ENCODE peak calls at places on chromosome 3, in five cellular contexts. O is PC-3, V is tibial nerve, Y is mammary epithelial cell, G is cardiac muscle cell. U is an unnamed sample.

GRCh38 chr3:58497074-58497473 is 5.2 kb downstream of the KCTD6 start:
- DNase-seq in V (no peak), O (no peak), Y (peak; percentile 9), G (no peak), U (no peak)

GRCh38 chr3:24386458-24386857 is 108.2 kb downstream of the THRB start:
- DNase-seq in G (no peak), O (no peak), V (no peak), Y (no peak), U (no peak)

GRCh38 chr3:62088472-62089104 is 284.8 kb downstream of the FEZF2 start:
- DNase-seq in Y (no peak), G (no peak), V (no peak), O (no peak), U (no peak)

GRCh38 chr3:189309400-189309975 is 137.7 kb downstream of the TPRG1 start:
- DNase-seq in G (no peak), O (no peak), V (no peak), Y (peak; percentile 76), U (no peak)

GRCh38 chr3:39810647-39811161 is 1.3 kb downstream of the MYRIP start:
- DNase-seq in G (no peak), V (no peak), Y (no peak), O (no peak), U (no peak)

GRCh38 chr3:158683216-158683975 is 10.9 kb upstream of the LXN start:
- DNase-seq in G (peak; percentile 66), Y (peak; percentile 28), V (no peak), O (peak; percentile 14), U (no peak)

GRCh38 chr3:181274025-181274424 is 284.5 kb upstream of the DNAJC19 start:
- DNase-seq in V (no peak), O (no peak), Y (no peak), G (no peak), U (no peak)

GRCh38 chr3:32143849-32144757 is 37.7 kb downstream of the GPD1L start:
- DNase-seq in O (peak; percentile 99), V (peak; percentile 88), Y (peak; percentile 82), G (peak; percentile 96), U (peak; percentile 60)

GRCh38 chr3:49313902-49314676 is 25.8 kb downstream of the USP4 start:
- DNase-seq in G (peak; percentile 9), O (no peak), V (no peak), Y (peak; percentile 23), U (no peak)

GRCh38 chr3:188218571-188218970 is 64.6 kb downstream of the LPP start:
- DNase-seq in O (no peak), Y (no peak), V (no peak), G (no peak), U (no peak)

GRCh38 chr3:152287898-152288576 is 19.3 kb downstream of the MBNL1 start:
- DNase-seq in G (no peak), O (peak; percentile 44), Y (peak; percentile 71), V (no peak), U (no peak)

GRCh38 chr3:45950131-45950530 is 6.9 kb downstream of the CXCR6 start:
- DNase-seq in V (no peak), O (no peak), Y (no peak), G (no peak), U (no peak)

GRCh38 chr3:5840091-5840490 is 652.6 kb downstream of the EDEM1 start:
- DNase-seq in G (no peak), Y (no peak), V (no peak), O (no peak), U (no peak)

GRCh38 chr3:11600501-11601282 is 43.0 kb downstream of the VGLL4 start:
- DNase-seq in G (peak; percentile 98), V (no peak), Y (peak; percentile 99), O (peak; percentile 99), U (peak; percentile 85)

GRCh38 chr3:108088697-108089096 is 2.1 kb downstream of the CD47 start:
- DNase-seq in Y (peak; percentile 44), O (peak; percentile 32), V (no peak), G (peak; percentile 17), U (no peak)

GRCh38 chr3:111972891-111973290 is 5.9 kb upstream of the ABHD10 start:
- DNase-seq in Y (no peak), V (no peak), O (no peak), G (no peak), U (no peak)

GRCh38 chr3:126948980-126949535 is 33.9 kb upstream of the PLXNA1 start:
- DNase-seq in V (no peak), Y (no peak), O (no peak), G (no peak), U (peak; percentile 75)

GRCh38 chr3:135970500-135971116 is 5.1 kb downstream of the PPP2R3A start:
- DNase-seq in O (peak; percentile 58), V (no peak), Y (peak; percentile 74), G (peak; percentile 13), U (no peak)

GRCh38 chr3:63034106-63034505 is 158.9 kb upstream of the CADPS start:
- DNase-seq in G (no peak), Y (no peak), O (no peak), V (no peak), U (no peak)

GRCh38 chr3:3625461-3626271 is 173.6 kb upstream of the LRRN1 start:
- DNase-seq in V (no peak), G (no peak), Y (peak; percentile 28), O (no peak), U (no peak)

GRCh38 chr3:187852842-187853727 is 107.8 kb upstream of the BCL6 start:
- DNase-seq in G (no peak), O (no peak), Y (peak; percentile 74), V (no peak), U (no peak)

GRCh38 chr3:31462050-31462569 is 70.6 kb upstream of the STT3B start:
- DNase-seq in Y (peak; percentile 33), G (peak; percentile 18), O (no peak), V (no peak), U (no peak)

GRCh38 chr3:145942052-145942451 is 218.9 kb downstream of the PLOD2 start:
- DNase-seq in V (no peak), O (peak; percentile 18), Y (peak; percentile 44), G (no peak), U (no peak)

GRCh38 chr3:20080956-20081554 is 40.8 kb downstream of the KAT2B start:
- DNase-seq in V (no peak), Y (peak; percentile 62), G (no peak), O (peak; percentile 15), U (peak; percentile 86)

GRCh38 chr3:17014286-17014685 is 129.5 kb downstream of the PLCL2 start:
- DNase-seq in G (no peak), V (no peak), Y (no peak), O (no peak), U (no peak)

GRCh38 chr3:38007754-38008090 is 17.1 kb downstream of the VILL start:
- DNase-seq in V (no peak), Y (no peak), G (no peak), O (no peak), U (no peak)

GRCh38 chr3:29319798-29320197 is 38.9 kb downstream of the RBMS3 start:
- DNase-seq in G (no peak), Y (no peak), V (no peak), O (no peak), U (no peak)

GRCh38 chr3:69925506-69925905 is 74.0 kb upstream of the SAMMSON start:
- DNase-seq in G (no peak), O (no peak), Y (no peak), V (no peak), U (no peak)

GRCh38 chr3:17336291-17336690 is 406.1 kb downstream of the TBC1D5 start:
- DNase-seq in O (no peak), G (peak; percentile 46), V (no peak), Y (no peak), U (no peak)

DNA sequence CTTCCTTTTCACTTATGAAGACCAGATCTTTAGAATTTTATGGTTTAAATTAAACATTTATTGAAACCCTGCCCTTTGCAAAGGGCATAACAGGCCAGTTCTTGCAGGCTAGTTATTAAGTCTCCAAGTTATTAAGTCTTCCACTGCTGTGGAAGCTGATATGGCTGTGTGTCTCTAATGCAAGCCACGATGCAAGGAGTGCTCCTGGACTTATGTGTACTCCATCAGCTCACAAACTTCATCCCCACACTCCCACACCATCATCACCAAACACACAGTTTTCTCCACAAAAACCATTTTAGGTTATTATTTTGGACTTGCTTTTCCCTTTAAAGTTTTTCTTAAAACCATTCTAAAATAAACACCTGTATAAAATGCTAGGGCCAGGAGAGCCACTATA is 62.4 kb downstream of the ZIC4 start:
- DNase-seq in V (no peak), O (no peak), Y (no peak), G (no peak), U (no peak)
- H3K4me3 ChIP-seq in V (no peak overlapping the region), O (no peak overlapping the region), Y (no peak overlapping the region), G (no peak overlapping the region), U (no peak overlapping the region)

GRCh38 chr3:52012699-52013098 is 17.0 kb upstream of the RPL29 start:
- DNase-seq in V (no peak), Y (no peak), O (no peak), G (no peak), U (no peak)

GRCh38 chr3:52013802-52014598 is 18.3 kb upstream of the RPL29 start:
- DNase-seq in G (no peak), Y (no peak), V (no peak), O (no peak), U (no peak)

GRCh38 chr3:52015431-52016256 is 19.9 kb upstream of the RPL29 start:
- DNase-seq in O (no peak), G (no peak), Y (no peak), V (no peak), U (no peak)

GRCh38 chr3:52017467-52018065 is 21.9 kb upstream of the RPL29 start:
- DNase-seq in V (no peak), O (no peak), G (no peak), Y (no peak), U (no peak)

GRCh38 chr3:52014613-52015012 is 18.9 kb upstream of the RPL29 start:
- DNase-seq in G (no peak), O (peak; percentile 29), Y (no peak), V (no peak), U (no peak)
- TF ChIP-seq CTCF in G (peak; percentile 18), O (peak; percentile 54), Y (no peak), V (peak; percentile 15), U (no peak)

GRCh38 chr3:160126046-160126445 is 99.2 kb upstream of the C3orf80 start:
- DNase-seq in Y (no peak), G (no peak), O (no peak), V (no peak), U (no peak)
- H3K27me3 ChIP-seq in Y (no peaks in the 10 kb centered on the region), G (no peaks in the 10 kb centered on the region), O (no peaks in the 10 kb centered on the region), V (no peaks in the 10 kb centered on the region), U (no peaks in the 10 kb centered on the region)

GRCh38 chr3:15098503-15099363 is at the start of gene RBSN:
- DNase-seq in O (peak; percentile 96), V (peak; percentile 89), Y (peak; percentile 94), G (peak; percentile 94), U (peak; percentile 97)

GRCh38 chr3:15099364-15100098 is 583 bp upstream of the RBSN start:
- DNase-seq in G (no peak), O (no peak), Y (no peak), V (no peak), U (no peak)

GRCh38 chr3:15102833-15103232 is 3.9 kb upstream of the RBSN start:
- DNase-seq in G (no peak), O (no peak), Y (no peak), V (no peak), U (no peak)

GRCh38 chr3:15097889-15098288 is 1.1 kb downstream of the RBSN start:
- DNase-seq in V (no peak), O (peak; percentile 40), G (no peak), Y (peak; percentile 31), U (no peak)

DNA sequence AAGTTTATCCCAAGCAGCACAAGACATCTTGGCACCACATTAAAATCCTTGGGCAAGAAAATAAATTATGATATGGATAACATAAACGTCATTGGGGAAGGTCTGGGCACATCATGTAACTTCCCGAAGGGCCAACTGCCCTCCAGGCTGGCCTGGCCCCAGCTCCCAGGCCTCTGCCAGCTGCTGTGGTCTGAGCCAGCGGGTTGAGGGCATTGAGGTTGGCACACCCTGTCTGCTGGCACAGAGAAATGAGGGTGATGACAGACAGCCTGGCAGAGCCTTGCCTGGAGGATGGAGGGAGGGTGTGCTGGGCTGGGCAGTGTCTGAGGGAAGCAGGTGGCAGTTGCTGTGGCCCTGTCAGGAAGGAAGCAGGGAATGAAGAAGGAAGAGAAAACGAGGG is 3.3 kb upstream of the RBSN start:
- DNase-seq in O (peak; percentile 48), V (peak; percentile 21), G (no peak), Y (peak; percentile 21), U (peak; percentile 92)
- H3K4me3 ChIP-seq in O (no peak overlapping the region), V (no peak overlapping the region), G (no peak overlapping the region), Y (no peak overlapping the region), U (no peak overlapping the region)

U was measured in heart left ventricle.